ENCODE peak calls at places on chromosomes 16 and 17, in seven cellular contexts. One of them, this sample, is unnamed.

GRCh38 chr17:51152766-51153209 is 571 bp upstream of the NME1 start:
- DNase-seq in endodermal cell: no peak
- DNase-seq in A549: no peak
- DNase-seq in ascending aorta: no peak
- DNase-seq in cardiac muscle cell: peak; percentile 44
- DNase-seq in adrenal gland: peak; percentile 11
- DNase-seq in PC-9: no peak
- DNase-seq in this sample: no peak

GRCh38 chr16:83957296-83957855 is 4.3 kb downstream of the OSGIN1 start:
- DNase-seq in endodermal cell: no peak
- DNase-seq in A549: no peak
- DNase-seq in ascending aorta: no peak
- DNase-seq in cardiac muscle cell: no peak
- DNase-seq in adrenal gland: no peak
- DNase-seq in PC-9: no peak
- DNase-seq in this sample: no peak

GRCh38 chr17:27333410-27333980 is 39.6 kb downstream of the WSB1 start:
- DNase-seq in endodermal cell: no peak
- DNase-seq in A549: no peak
- DNase-seq in ascending aorta: no peak
- DNase-seq in cardiac muscle cell: no peak
- DNase-seq in adrenal gland: no peak
- DNase-seq in PC-9: no peak
- DNase-seq in this sample: no peak

GRCh38 chr17:30950669-30951399 is 20.0 kb upstream of the RNF135 start:
- DNase-seq in endodermal cell: no peak
- DNase-seq in A549: peak; percentile 81
- DNase-seq in ascending aorta: peak; percentile 80
- DNase-seq in cardiac muscle cell: peak; percentile 93
- DNase-seq in adrenal gland: peak; percentile 77
- DNase-seq in PC-9: no peak
- DNase-seq in this sample: no peak

GRCh38 chr17:77696151-77696719 is 262.3 kb upstream of the TNRC6C start:
- DNase-seq in endodermal cell: peak; percentile 79
- DNase-seq in A549: no peak
- DNase-seq in ascending aorta: peak; percentile 56
- DNase-seq in cardiac muscle cell: no peak
- DNase-seq in adrenal gland: no peak
- DNase-seq in PC-9: no peak
- DNase-seq in this sample: no peak

GRCh38 chr16:3119701-3120408 is 7.5 kb downstream of the ZNF205 start:
- DNase-seq in endodermal cell: no peak
- DNase-seq in A549: no peak
- DNase-seq in ascending aorta: no peak
- DNase-seq in cardiac muscle cell: no peak
- DNase-seq in adrenal gland: no peak
- DNase-seq in PC-9: no peak
- DNase-seq in this sample: no peak

GRCh38 chr17:45107286-45107685 is 25.0 kb downstream of the PLCD3 start:
- DNase-seq in endodermal cell: no peak
- DNase-seq in A549: no peak
- DNase-seq in ascending aorta: no peak
- DNase-seq in cardiac muscle cell: no peak
- DNase-seq in adrenal gland: no peak
- DNase-seq in PC-9: no peak
- DNase-seq in this sample: no peak

GRCh38 chr16:65825191-65825856 is 541.2 kb upstream of the CDH5 start:
- DNase-seq in endodermal cell: no peak
- DNase-seq in A549: no peak
- DNase-seq in ascending aorta: no peak
- DNase-seq in cardiac muscle cell: no peak
- DNase-seq in adrenal gland: no peak
- DNase-seq in PC-9: no peak
- DNase-seq in this sample: no peak

GRCh38 chr17:2181206-2181983 is 122.2 kb downstream of the SMG6 start:
- DNase-seq in endodermal cell: no peak
- DNase-seq in A549: no peak
- DNase-seq in ascending aorta: peak; percentile 93
- DNase-seq in cardiac muscle cell: peak; percentile 96
- DNase-seq in adrenal gland: peak; percentile 86
- DNase-seq in PC-9: no peak
- DNase-seq in this sample: no peak

GRCh38 chr16:66958857-66959644 is 2.0 kb upstream of the CES3 start:
- DNase-seq in endodermal cell: no peak
- DNase-seq in A549: no peak
- DNase-seq in ascending aorta: no peak
- DNase-seq in cardiac muscle cell: no peak
- DNase-seq in adrenal gland: no peak
- DNase-seq in PC-9: no peak
- DNase-seq in this sample: no peak

GRCh38 chr17:43327834-43328420 is 70.9 kb upstream of the ARL4D start:
- DNase-seq in endodermal cell: no peak
- DNase-seq in A549: no peak
- DNase-seq in ascending aorta: no peak
- DNase-seq in cardiac muscle cell: no peak
- DNase-seq in adrenal gland: no peak
- DNase-seq in PC-9: peak; percentile 39
- DNase-seq in this sample: no peak

GRCh38 chr16:919658-920631 is 50.8 kb downstream of the LMF1 start:
- DNase-seq in endodermal cell: no peak
- DNase-seq in A549: no peak
- DNase-seq in ascending aorta: no peak
- DNase-seq in cardiac muscle cell: peak; percentile 52
- DNase-seq in adrenal gland: no peak
- DNase-seq in PC-9: no peak
- DNase-seq in this sample: no peak

GRCh38 chr17:10737168-10737622 is 7.4 kb upstream of the TMEM220 start:
- DNase-seq in endodermal cell: peak; percentile 92
- DNase-seq in A549: peak; percentile 92
- DNase-seq in ascending aorta: peak; percentile 82
- DNase-seq in cardiac muscle cell: peak; percentile 74
- DNase-seq in adrenal gland: peak; percentile 69
- DNase-seq in PC-9: peak; percentile 53
- DNase-seq in this sample: peak; percentile 54

GRCh38 chr17:74623693-74624093 is at the start of gene CD300E:
- DNase-seq in endodermal cell: no peak
- DNase-seq in A549: no peak
- DNase-seq in ascending aorta: no peak
- DNase-seq in cardiac muscle cell: no peak
- DNase-seq in adrenal gland: no peak
- DNase-seq in PC-9: no peak
- DNase-seq in this sample: no peak

GRCh38 chr17:77875051-77875780 is 83.3 kb upstream of the TNRC6C start:
- DNase-seq in endodermal cell: no peak
- DNase-seq in A549: no peak
- DNase-seq in ascending aorta: no peak
- DNase-seq in cardiac muscle cell: peak; percentile 60
- DNase-seq in adrenal gland: no peak
- DNase-seq in PC-9: no peak
- DNase-seq in this sample: no peak

GRCh38 chr16:81514041-81514559 is 69.5 kb downstream of the CMIP start:
- DNase-seq in endodermal cell: no peak
- DNase-seq in A549: no peak
- DNase-seq in ascending aorta: no peak
- DNase-seq in cardiac muscle cell: no peak
- DNase-seq in adrenal gland: no peak
- DNase-seq in PC-9: no peak
- DNase-seq in this sample: no peak

GRCh38 chr17:193841-194806 is 12.7 kb upstream of the DOC2B start:
- DNase-seq in endodermal cell: no peak
- DNase-seq in A549: no peak
- DNase-seq in ascending aorta: no peak
- DNase-seq in cardiac muscle cell: no peak
- DNase-seq in adrenal gland: peak; percentile 82
- DNase-seq in PC-9: no peak
- DNase-seq in this sample: no peak

GRCh38 chr17:65559483-65559801 is 2.0 kb downstream of the AXIN2 start:
- DNase-seq in endodermal cell: no peak
- DNase-seq in A549: no peak
- DNase-seq in ascending aorta: no peak
- DNase-seq in cardiac muscle cell: no peak
- DNase-seq in adrenal gland: no peak
- DNase-seq in PC-9: no peak
- DNase-seq in this sample: no peak

GRCh38 chr16:54050281-54051210 is 236.0 kb downstream of the IRX3 start:
- DNase-seq in endodermal cell: peak; percentile 81
- DNase-seq in A549: no peak
- DNase-seq in ascending aorta: no peak
- DNase-seq in cardiac muscle cell: no peak
- DNase-seq in adrenal gland: no peak
- DNase-seq in PC-9: no peak
- DNase-seq in this sample: no peak

GRCh38 chr16:85428168-85428898 is 184.8 kb upstream of the GSE1 start:
- DNase-seq in endodermal cell: peak; percentile 74
- DNase-seq in A549: peak; percentile 68
- DNase-seq in ascending aorta: no peak
- DNase-seq in cardiac muscle cell: peak; percentile 34
- DNase-seq in adrenal gland: peak; percentile 43
- DNase-seq in PC-9: no peak
- DNase-seq in this sample: no peak

GRCh38 chr17:34252138-34252889 is 2.8 kb upstream of the CCL2 start:
- DNase-seq in endodermal cell: peak; percentile 67
- DNase-seq in A549: peak; percentile 84
- DNase-seq in ascending aorta: peak; percentile 97
- DNase-seq in cardiac muscle cell: peak; percentile 97
- DNase-seq in adrenal gland: peak; percentile 96
- DNase-seq in PC-9: no peak
- DNase-seq in this sample: peak; percentile 36

GRCh38 chr17:44105483-44105882 is 18.0 kb downstream of the HDAC5 start:
- DNase-seq in endodermal cell: peak; percentile 62
- DNase-seq in A549: no peak
- DNase-seq in ascending aorta: no peak
- DNase-seq in cardiac muscle cell: no peak
- DNase-seq in adrenal gland: no peak
- DNase-seq in PC-9: no peak
- DNase-seq in this sample: no peak

GRCh38 chr17:78802008-78802407 is 19.9 kb upstream of the CYTH1 start:
- DNase-seq in endodermal cell: no peak
- DNase-seq in A549: no peak
- DNase-seq in ascending aorta: no peak
- DNase-seq in cardiac muscle cell: no peak
- DNase-seq in adrenal gland: no peak
- DNase-seq in PC-9: no peak
- DNase-seq in this sample: no peak

DNA sequence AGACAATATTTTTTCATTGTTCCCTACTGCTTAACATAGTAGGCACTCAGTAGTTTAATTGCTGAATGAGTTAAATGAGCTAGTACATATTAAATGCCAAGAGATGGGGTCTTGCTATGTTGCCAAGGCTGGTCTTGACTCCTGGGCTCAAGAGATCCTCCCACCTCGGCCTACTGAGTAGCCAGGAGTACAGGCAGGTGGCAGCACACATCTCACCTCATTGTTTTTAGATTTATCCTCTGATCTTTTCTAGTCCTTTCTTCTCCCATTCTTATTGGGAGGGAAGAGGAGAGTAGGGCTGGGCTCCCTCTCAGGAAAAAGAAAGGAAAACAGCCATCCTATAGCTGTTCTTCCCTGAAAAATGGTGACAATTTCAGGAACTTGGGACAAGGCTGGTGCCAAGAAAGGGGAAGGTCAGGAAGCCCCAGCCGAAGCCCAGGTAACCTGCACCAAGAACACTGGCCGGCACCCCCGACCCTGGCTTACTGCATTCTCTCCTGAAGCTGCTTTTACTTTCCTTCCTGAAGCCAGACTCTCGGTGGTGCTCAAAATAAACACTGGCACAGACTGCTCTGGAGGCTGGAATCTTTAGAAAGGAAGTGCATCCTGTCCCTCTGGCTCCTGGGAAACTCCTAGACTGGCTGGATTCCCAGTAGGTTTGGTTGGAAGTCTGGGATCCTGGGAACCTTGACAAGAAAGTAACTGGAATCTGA is 2.7 kb downstream of the TNFAIP1 start:
- DNase-seq in endodermal cell: peak; percentile 63
- DNase-seq in A549: no peak
- DNase-seq in ascending aorta: no peak
- DNase-seq in cardiac muscle cell: peak; percentile 61
- DNase-seq in adrenal gland: peak; percentile 35
- DNase-seq in PC-9: no peak
- DNase-seq in this sample: no peak
- H3K27ac ChIP-seq in endodermal cell: no peak overlapping the region
- H3K27ac ChIP-seq in A549: peak overlapping the region; percentile 10
- H3K27ac ChIP-seq in ascending aorta: peak overlapping the region; percentile 96
- H3K27ac ChIP-seq in cardiac muscle cell: no peak overlapping the region
- H3K27ac ChIP-seq in adrenal gland: peak overlapping the region; percentile 79
- H3K27ac ChIP-seq in PC-9: no peak overlapping the region
- H3K27ac ChIP-seq in this sample: no peak overlapping the region

GRCh38 chr17:61422116-61422799 is 22.6 kb downstream of the TBX2 start:
- DNase-seq in endodermal cell: no peak
- DNase-seq in A549: no peak
- DNase-seq in ascending aorta: no peak
- DNase-seq in cardiac muscle cell: no peak
- DNase-seq in adrenal gland: no peak
- DNase-seq in PC-9: no peak
- DNase-seq in this sample: no peak
- H3K27ac ChIP-seq in endodermal cell: no peak overlapping the region
- H3K27ac ChIP-seq in A549: no peak overlapping the region
- H3K27ac ChIP-seq in ascending aorta: no peak overlapping the region
- H3K27ac ChIP-seq in cardiac muscle cell: no peak overlapping the region
- H3K27ac ChIP-seq in adrenal gland: no peak overlapping the region
- H3K27ac ChIP-seq in PC-9: no peak overlapping the region
- H3K27ac ChIP-seq in this sample: no peak overlapping the region

GRCh38 chr16:1960665-1961630 is 1.6 kb downstream of the NDUFB10 start:
- DNase-seq in endodermal cell: peak; percentile 82
- DNase-seq in A549: peak; percentile 72
- DNase-seq in ascending aorta: no peak
- DNase-seq in cardiac muscle cell: peak; percentile 50
- DNase-seq in adrenal gland: no peak
- DNase-seq in PC-9: peak; percentile 60
- DNase-seq in this sample: no peak
- H3K27ac ChIP-seq in endodermal cell: peak overlapping the region; percentile 29
- H3K27ac ChIP-seq in A549: peak overlapping the region; percentile 97
- H3K27ac ChIP-seq in ascending aorta: no peak overlapping the region
- H3K27ac ChIP-seq in cardiac muscle cell: peak overlapping the region; percentile 2
- H3K27ac ChIP-seq in adrenal gland: no peak overlapping the region
- H3K27ac ChIP-seq in PC-9: peak overlapping the region; percentile 1
- H3K27ac ChIP-seq in this sample: no peak overlapping the region

GRCh38 chr16:82627811-82628339 is 1.1 kb downstream of the CDH13 start:
- DNase-seq in endodermal cell: peak; percentile 72
- DNase-seq in A549: no peak
- DNase-seq in ascending aorta: no peak
- DNase-seq in cardiac muscle cell: peak; percentile 47
- DNase-seq in adrenal gland: no peak
- DNase-seq in PC-9: no peak
- DNase-seq in this sample: no peak

GRCh38 chr16:82630219-82630618 is 3.5 kb downstream of the CDH13 start:
- DNase-seq in endodermal cell: no peak
- DNase-seq in A549: no peak
- DNase-seq in ascending aorta: no peak
- DNase-seq in cardiac muscle cell: no peak
- DNase-seq in adrenal gland: no peak
- DNase-seq in PC-9: no peak
- DNase-seq in this sample: no peak

GRCh38 chr16:82628741-82629140 is 2.0 kb downstream of the CDH13 start:
- DNase-seq in endodermal cell: no peak
- DNase-seq in A549: no peak
- DNase-seq in ascending aorta: no peak
- DNase-seq in cardiac muscle cell: no peak
- DNase-seq in adrenal gland: no peak
- DNase-seq in PC-9: no peak
- DNase-seq in this sample: no peak

GRCh38 chr16:82630688-82631087 is 3.9 kb downstream of the CDH13 start:
- DNase-seq in endodermal cell: no peak
- DNase-seq in A549: no peak
- DNase-seq in ascending aorta: no peak
- DNase-seq in cardiac muscle cell: peak; percentile 51
- DNase-seq in adrenal gland: no peak
- DNase-seq in PC-9: no peak
- DNase-seq in this sample: no peak

GRCh38 chr16:82629441-82630027 is 2.8 kb downstream of the CDH13 start:
- DNase-seq in endodermal cell: no peak
- DNase-seq in A549: no peak
- DNase-seq in ascending aorta: peak; percentile 74
- DNase-seq in cardiac muscle cell: peak; percentile 61
- DNase-seq in adrenal gland: no peak
- DNase-seq in PC-9: no peak
- DNase-seq in this sample: no peak
- H3K27ac ChIP-seq in endodermal cell: no peak overlapping the region
- H3K27ac ChIP-seq in A549: no peak overlapping the region
- H3K27ac ChIP-seq in ascending aorta: peak overlapping the region; percentile 94
- H3K27ac ChIP-seq in cardiac muscle cell: no peak overlapping the region
- H3K27ac ChIP-seq in adrenal gland: no peak overlapping the region
- H3K27ac ChIP-seq in PC-9: no peak overlapping the region
- H3K27ac ChIP-seq in this sample: no peak overlapping the region